ENCODE peak calls at places on chromosomes 11 and 22, in six cellular contexts. P is WTC11, M is breast epithelium, T is HepG2, Q is stomach, N is fibroblast of lung. J is an unnamed sample.

GRCh38 chr11:16606784-16607674 is 131.4 kb upstream of the C11orf58 start:
- DNase-seq in P (peak), M (no peak), T (no peak), Q (peak), N (peak), J (peak)

GRCh38 chr11:64343740-64344133 is 3.7 kb downstream of the CCDC88B start:
- DNase-seq in P (peak), M (no peak), T (no peak), Q (peak), N (no peak), J (no peak)

GRCh38 chr11:86606849-86607481 is 65.5 kb downstream of the ME3 start:
- DNase-seq in P (no peak), M (no peak), T (no peak), Q (no peak), N (no peak), J (no peak)

GRCh38 chr11:132632641-132633124 is 899.6 kb downstream of the OPCML start:
- DNase-seq in P (no peak), M (no peak), T (no peak), Q (no peak), N (peak), J (no peak)

GRCh38 chr11:79081441-79082124 is 359.2 kb downstream of the TENM4 start:
- DNase-seq in P (no peak), M (no peak), T (no peak), Q (no peak), N (no peak), J (no peak)

GRCh38 chr22:42928969-42929837 is 72.1 kb upstream of the ARFGAP3 start:
- DNase-seq in P (no peak), M (no peak), T (peak), Q (no peak), N (no peak), J (no peak)

GRCh38 chr11:124788521-124788920 is 11.7 kb downstream of the MSANTD2 start:
- DNase-seq in P (no peak), M (no peak), T (no peak), Q (no peak), N (no peak), J (no peak)

GRCh38 chr11:10688401-10688800 is 5.2 kb downstream of the IRAG1 start:
- DNase-seq in P (peak), M (no peak), T (no peak), Q (no peak), N (no peak), J (no peak)

GRCh38 chr11:35061516-35062440 is 77.2 kb upstream of the CD44 start:
- DNase-seq in P (no peak), M (no peak), T (no peak), Q (no peak), N (peak), J (no peak)

GRCh38 chr11:64916040-64916847 is 765 bp downstream of the ATG2A start:
- DNase-seq in P (no peak), M (no peak), T (peak), Q (peak), N (peak), J (no peak)

GRCh38 chr11:86686531-86686930 is 14.1 kb upstream of the ME3 start:
- DNase-seq in P (no peak), M (no peak), T (no peak), Q (no peak), N (no peak), J (no peak)

GRCh38 chr11:17475666-17476316 is 854 bp downstream of the ABCC8 start:
- DNase-seq in P (peak), M (no peak), T (no peak), Q (no peak), N (no peak), J (no peak)

GRCh38 chr11:60170566-60170965 is 12.3 kb downstream of the MS4A6A start:
- DNase-seq in P (no peak), M (no peak), T (no peak), Q (no peak), N (no peak), J (no peak)

GRCh38 chr11:60172011-60172410 is 10.9 kb downstream of the MS4A6A start:
- DNase-seq in P (no peak), M (no peak), T (no peak), Q (no peak), N (no peak), J (no peak)

GRCh38 chr11:60165946-60166345 is 16.9 kb downstream of the MS4A6A start:
- DNase-seq in P (no peak), M (no peak), T (no peak), Q (no peak), N (no peak), J (no peak)

GRCh38 chr11:60168306-60168705 is 14.6 kb downstream of the MS4A6A start:
- DNase-seq in P (no peak), M (no peak), T (no peak), Q (no peak), N (no peak), J (no peak)

GRCh38 chr11:60169264-60169915 is 13.5 kb downstream of the MS4A6A start:
- DNase-seq in P (peak), M (no peak), T (peak), Q (peak), N (no peak), J (no peak)
- TF ChIP-seq CTCF in P (no peak), M (no peak), T (peak), Q (no peak), N (no peak), J (peak)

DNA sequence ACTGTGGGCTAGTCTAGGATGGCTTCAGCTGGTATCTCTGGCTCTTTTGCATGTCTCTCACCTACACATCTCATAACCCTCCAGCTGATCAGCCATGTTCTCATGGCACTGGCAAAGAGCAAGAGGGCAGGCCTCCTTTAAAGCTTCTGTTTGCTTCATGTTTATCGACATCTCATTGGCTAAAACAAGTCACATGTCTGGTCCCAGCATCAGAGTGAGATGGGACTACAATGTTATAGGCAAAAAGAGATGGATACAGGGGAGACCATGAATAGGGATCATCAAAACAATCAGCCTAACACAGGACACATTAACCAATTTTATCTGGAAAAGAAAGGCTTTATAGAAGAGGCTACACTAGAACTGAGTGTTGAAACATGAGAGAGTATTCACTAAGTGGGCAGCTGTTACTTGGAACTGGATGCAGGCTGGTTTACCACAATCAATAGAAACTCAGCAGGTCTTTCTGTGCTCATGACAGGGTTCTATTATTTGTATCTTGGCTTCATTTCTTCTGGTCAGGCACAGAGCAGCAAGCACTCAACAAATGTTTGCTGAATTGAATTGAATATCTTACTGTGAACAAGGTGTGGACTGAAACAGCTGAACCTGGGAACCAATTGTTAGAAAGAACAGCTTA is 5.3 kb downstream of the LRRC51 start:
- DNase-seq in P (no peak), M (no peak), T (no peak), Q (no peak), N (no peak), J (no peak)
- TF ChIP-seq CTCF in P (no peak), M (no peak), T (no peak), Q (no peak), N (no peak), J (no peak)

GRCh38 chr11:1453611-1454386 is 32.8 kb downstream of the MOB2 start:
- DNase-seq in P (peak), M (no peak), T (peak), Q (peak), N (no peak), J (no peak)
- TF ChIP-seq CTCF in P (peak), M (no peak), T (peak), Q (peak), N (no peak), J (no peak)

DNA sequence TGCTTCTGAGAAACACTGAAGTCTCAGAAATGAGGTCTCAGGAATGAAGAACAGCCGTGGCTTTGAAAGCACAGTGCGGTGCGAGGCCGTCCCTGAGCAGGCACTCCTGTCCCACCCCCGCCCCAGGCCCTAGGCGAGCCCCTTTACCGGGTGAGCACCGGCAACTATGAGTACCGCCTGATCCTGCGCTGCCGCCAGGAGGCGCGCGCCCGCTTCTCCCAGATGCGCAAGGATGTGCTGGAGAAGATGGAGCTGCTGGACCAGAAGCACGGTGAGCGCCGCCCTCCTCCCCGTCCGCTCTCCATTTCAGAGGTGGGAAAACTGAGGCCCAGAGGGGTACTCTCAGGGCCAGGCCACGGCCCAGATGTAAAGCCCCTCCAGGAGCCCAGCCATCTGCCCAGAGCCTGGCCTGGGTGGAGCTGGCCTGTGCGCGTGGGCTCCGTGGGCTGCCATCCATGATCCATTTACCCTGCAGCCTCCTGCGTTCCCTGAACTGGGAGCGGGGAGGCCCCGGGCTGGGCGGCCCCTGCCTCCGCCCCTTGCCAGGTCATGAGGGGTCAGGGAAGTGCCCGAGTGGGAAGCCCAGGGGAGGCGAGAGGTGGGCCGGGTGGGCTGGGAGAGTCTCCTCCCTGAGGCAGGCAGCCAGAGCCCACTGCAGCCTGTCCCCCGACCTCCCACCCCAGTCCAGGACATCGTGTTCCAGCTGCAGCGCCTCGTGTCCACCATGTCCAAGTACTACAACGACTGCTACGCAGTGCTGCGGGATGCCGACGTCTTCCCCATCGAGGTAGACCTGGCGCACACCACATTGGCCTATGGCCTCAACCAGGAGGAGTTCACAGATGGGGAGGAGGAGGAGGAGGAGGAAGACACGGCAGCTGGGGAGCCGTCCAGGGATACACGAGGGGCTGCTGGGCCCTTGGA is 9.5 kb downstream of the SLC16A8 start:
- DNase-seq in P (peak), M (no peak), T (no peak), Q (no peak), N (peak), J (no peak)
- TF ChIP-seq CTCF in P (peak), M (no peak), T (no peak), Q (no peak), N (peak), J (peak)

GRCh38 chr11:67470337-67471002 is 1.4 kb upstream of the TMEM134 start:
- DNase-seq in P (no peak), M (no peak), T (no peak), Q (no peak), N (no peak), J (no peak)

GRCh38 chr11:67468509-67468834 is 579 bp downstream of the TMEM134 start:
- DNase-seq in P (no peak), M (no peak), T (no peak), Q (no peak), N (no peak), J (no peak)

GRCh38 chr11:67466962-67467771 is 1.9 kb downstream of the TMEM134 start:
- DNase-seq in P (no peak), M (no peak), T (no peak), Q (no peak), N (no peak), J (no peak)

GRCh38 chr11:67468056-67468455 is 995 bp downstream of the TMEM134 start:
- DNase-seq in P (no peak), M (peak), T (no peak), Q (peak), N (no peak), J (no peak)

GRCh38 chr11:67468835-67469811 is at the start of gene TMEM134:
- DNase-seq in P (peak), M (peak), T (peak), Q (peak), N (peak), J (peak)
- TF ChIP-seq CTCF in P (no peak), M (no peak), T (peak), Q (peak), N (peak), J (no peak)

DNA sequence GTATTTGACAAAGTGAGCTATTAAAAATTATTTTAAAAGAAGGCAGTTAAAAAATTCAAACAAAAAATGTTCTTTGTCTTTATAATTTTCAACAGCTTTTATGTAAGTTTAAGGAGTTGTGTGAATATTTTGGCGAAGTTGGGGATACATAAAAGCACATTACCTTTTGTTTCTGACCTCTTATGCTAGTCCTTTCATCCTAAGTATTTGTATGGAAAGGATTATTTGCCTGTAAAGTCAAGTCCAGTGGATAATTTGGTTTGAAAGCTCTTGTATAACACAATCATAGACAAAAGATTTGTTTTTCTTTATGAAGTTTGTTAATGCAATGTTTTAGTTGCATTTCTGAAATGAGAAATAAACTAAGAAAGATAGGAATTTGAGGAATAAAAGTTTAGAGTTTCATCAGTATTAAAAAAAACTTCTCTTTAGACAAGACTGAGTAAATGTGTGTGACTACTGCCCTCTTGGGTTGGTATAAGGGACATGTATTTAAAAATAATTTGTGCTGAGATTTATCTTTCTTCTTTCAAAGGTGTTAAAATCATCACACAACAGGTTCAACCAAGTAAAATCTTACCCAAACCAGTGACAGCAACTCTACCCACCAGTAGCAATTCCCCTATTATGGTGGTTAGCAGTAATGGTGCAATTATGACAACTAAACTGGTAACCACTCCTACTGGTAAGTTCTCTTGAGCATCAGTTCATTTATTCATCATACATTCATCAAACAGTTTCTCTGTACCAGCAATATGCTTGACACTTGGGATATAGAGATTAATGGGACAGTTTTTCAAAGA is 68.2 kb downstream of the EMSY start:
- DNase-seq in P (no peak), M (no peak), T (no peak), Q (no peak), N (peak), J (no peak)
- TF ChIP-seq CTCF in P (no peak), M (no peak), T (no peak), Q (peak), N (peak), J (peak)

DNA sequence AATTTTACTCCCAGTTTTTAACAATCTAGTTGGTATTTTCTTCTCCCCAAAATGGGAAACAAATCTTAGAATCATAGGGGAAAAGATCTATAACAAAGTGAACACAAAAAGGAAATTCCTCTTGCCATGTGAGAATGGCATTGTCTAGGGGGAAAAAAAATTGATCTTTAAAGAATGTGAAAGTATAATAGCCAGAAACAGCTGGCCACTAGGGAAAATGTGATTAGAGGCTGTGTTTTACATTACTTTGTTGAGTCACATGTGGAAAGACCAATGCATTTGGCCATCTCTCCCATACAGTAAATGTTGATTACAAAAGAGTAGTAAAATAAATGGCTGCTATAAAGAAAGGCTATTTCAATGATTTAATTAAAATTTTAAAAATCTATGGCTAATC is 30.7 kb downstream of the CHEK2 start:
- DNase-seq in P (no peak), M (no peak), T (no peak), Q (no peak), N (peak), J (no peak)
- TF ChIP-seq CTCF in P (no peak), M (no peak), T (no peak), Q (no peak), N (no peak), J (no peak)

GRCh38 chr22:46397951-46398350 is 62.4 kb downstream of the TRMU start:
- DNase-seq in P (no peak), M (no peak), T (no peak), Q (no peak), N (no peak), J (no peak)

GRCh38 chr22:46397514-46397913 is 62.0 kb downstream of the TRMU start:
- DNase-seq in P (no peak), M (no peak), T (no peak), Q (no peak), N (no peak), J (no peak)

GRCh38 chr22:46402505-46402904 is 67.0 kb downstream of the TRMU start:
- DNase-seq in P (no peak), M (no peak), T (no peak), Q (no peak), N (no peak), J (no peak)

GRCh38 chr22:46401370-46401769 is 65.9 kb downstream of the TRMU start:
- DNase-seq in P (no peak), M (no peak), T (no peak), Q (no peak), N (no peak), J (no peak)

DNA sequence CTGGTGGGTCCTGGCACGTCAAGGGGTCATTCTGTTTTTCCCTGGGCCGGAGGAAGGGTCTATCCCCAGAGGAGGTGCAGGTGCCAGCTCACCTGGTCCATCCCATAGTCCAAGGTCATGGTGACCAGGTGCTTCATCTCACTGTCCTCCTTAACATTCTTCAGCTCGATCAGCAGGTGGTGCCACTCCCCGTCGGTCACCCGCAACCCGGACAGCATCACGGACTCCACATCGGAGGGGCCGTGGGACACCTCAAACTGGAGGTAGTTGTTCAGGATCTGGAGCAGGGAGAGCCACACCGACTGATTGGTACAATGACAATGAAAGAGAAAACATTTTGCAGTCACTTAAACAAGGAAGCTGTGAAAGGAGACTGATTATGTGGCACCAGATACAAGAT is 64.1 kb downstream of the TRMU start:
- DNase-seq in P (no peak), M (no peak), T (no peak), Q (no peak), N (no peak), J (no peak)
- TF ChIP-seq CTCF in P (no peak), M (no peak), T (peak), Q (no peak), N (no peak), J (no peak)

GRCh38 chr22:44039566-44040171 is 15.6 kb downstream of the PARVB start:
- DNase-seq in P (no peak), M (no peak), T (no peak), Q (no peak), N (no peak), J (no peak)
- TF ChIP-seq CTCF in P (no peak), M (no peak), T (no peak), Q (no peak), N (no peak), J (no peak)